ENCODE peak calls at places on chromosomes 13 and 19, in nine cellular contexts. S, N, E, G, Z, R, L, C and Y are unnamed samples.

GRCh38 chr13:106851251-106851650 is 283.3 kb upstream of the ARGLU1 start:
- DNase-seq in S (no peak), N (no peak), E (no peak), G (no peak), Z (no peak), R (no peak), L (no peak), C (no peak), Y (no peak)

GRCh38 chr19:35911790-35912189 is 3.7 kb upstream of the TYROBP start:
- DNase-seq in S (peak; percentile 80), N (no peak), E (no peak), G (no peak), Z (no peak), R (no peak), L (no peak), C (no peak), Y (no peak)

GRCh38 chr13:112616586-112617381 is 28.8 kb upstream of the TUBGCP3 start:
- DNase-seq in S (no peak), N (no peak), E (peak; percentile 58), G (peak; percentile 15), Z (peak; percentile 46), R (peak; percentile 73), L (peak; percentile 74), C (no peak), Y (peak; percentile 89)

GRCh38 chr13:22428188-22428828 is 752.5 kb upstream of the SGCG start:
- DNase-seq in S (no peak), N (no peak), E (no peak), G (no peak), Z (no peak), R (no peak), L (no peak), C (no peak), Y (no peak)

GRCh38 chr13:27117947-27118346 is 53.7 kb downstream of the USP12 start:
- DNase-seq in S (no peak), N (no peak), E (no peak), G (no peak), Z (no peak), R (no peak), L (no peak), C (no peak), Y (no peak)

GRCh38 chr13:39038569-39038898 is 278 bp downstream of the NHLRC3 start:
- DNase-seq in S (peak; percentile 62), N (no peak), E (no peak), G (no peak), Z (peak; percentile 73), R (no peak), L (no peak), C (peak; percentile 31), Y (no peak)

GRCh38 chr13:97307544-97307881 is 85.4 kb downstream of the MBNL2 start:
- DNase-seq in S (no peak), N (no peak), E (no peak), G (no peak), Z (no peak), R (no peak), L (no peak), C (no peak), Y (no peak)

GRCh38 chr13:36973621-36974268 is 25.4 kb downstream of the ALG5 start:
- DNase-seq in S (no peak), N (no peak), E (no peak), G (no peak), Z (no peak), R (no peak), L (peak; percentile 52), C (no peak), Y (no peak)

GRCh38 chr19:46648070-46648960 is 12.3 kb upstream of the GNG8 start:
- DNase-seq in S (no peak), N (no peak), E (no peak), G (no peak), Z (no peak), R (peak; percentile 56), L (no peak), C (no peak), Y (no peak)

GRCh38 chr19:28905996-28906395 is 307.0 kb downstream of the UQCRFS1 start:
- DNase-seq in S (no peak), N (no peak), E (no peak), G (no peak), Z (no peak), R (no peak), L (no peak), C (no peak), Y (no peak)

GRCh38 chr19:39417463-39418181 is 5.2 kb downstream of the PLEKHG2 start:
- DNase-seq in S (no peak), N (no peak), E (no peak), G (no peak), Z (no peak), R (no peak), L (no peak), C (no peak), Y (no peak)

GRCh38 chr19:679418-680286 is 3.5 kb downstream of the FSTL3 start:
- DNase-seq in S (no peak), N (peak; percentile 58), E (peak; percentile 77), G (peak; percentile 35), Z (peak; percentile 30), R (peak; percentile 65), L (peak; percentile 57), C (peak; percentile 68), Y (no peak)

GRCh38 chr13:109336730-109337129 is 449.7 kb downstream of the IRS2 start:
- DNase-seq in S (no peak), N (no peak), E (no peak), G (peak; percentile 16), Z (no peak), R (no peak), L (no peak), C (no peak), Y (no peak)

GRCh38 chr19:46030861-46031550 is 8.2 kb upstream of the PGLYRP1 start:
- DNase-seq in S (no peak), N (no peak), E (no peak), G (no peak), Z (no peak), R (no peak), L (no peak), C (no peak), Y (peak; percentile 82)

GRCh38 chr13:92727118-92727517 is 499.5 kb upstream of the GPC6 start:
- DNase-seq in S (no peak), N (no peak), E (no peak), G (no peak), Z (no peak), R (no peak), L (no peak), C (no peak), Y (no peak)